ENCODE peak calls at places on chromosomes 4 and X, in seven cellular contexts. O is endothelial cell of umbilical vein, Q is prostate gland, J is spleen, A is stomach, V is HepG2, C is sigmoid colon. F is an unnamed sample. For H3K9me3, the result is how much of the 10 kb centered on the place peaks cover.

GRCh38 chr4:18815779-18816173 is 794.2 kb upstream of the LCORL start:
- DNase-seq in C (no peak), O (no peak), V (no peak), Q (no peak), A (no peak), J (no peak), F (no peak)

GRCh38 chrX:12989456-12989855 is 14.5 kb downstream of the TMSB4X start:
- DNase-seq in V (no peak), Q (no peak), J (no peak), A (no peak), C (no peak), O (no peak), F (no peak)

GRCh38 chrX:154761977-154762528 is 611 bp upstream of the DKC1 start:
- DNase-seq in Q (peak), J (peak), C (no peak), O (peak), V (no peak), A (no peak), F (no peak)

GRCh38 chr4:140083320-140083719 is 70.7 kb downstream of the MAML3 start:
- DNase-seq in J (no peak), Q (no peak), V (no peak), O (no peak), A (no peak), C (no peak), F (no peak)

GRCh38 chr4:38654273-38654672 is 9.7 kb upstream of the KLF3 start:
- DNase-seq in A (no peak), O (no peak), Q (no peak), C (no peak), J (no peak), V (no peak), F (peak)

GRCh38 chr4:48518143-48518542 is 28.1 kb downstream of the ZAR1 start:
- DNase-seq in C (no peak), V (no peak), J (no peak), A (no peak), O (no peak), Q (no peak), F (no peak)

GRCh38 chr4:83605744-83606172 is 69.8 kb downstream of the GPAT3 start:
- DNase-seq in J (no peak), O (no peak), Q (no peak), V (peak), A (no peak), C (no peak), F (no peak)

GRCh38 chrX:65667503-65668355 is at the start of gene MSN:
- DNase-seq in O (peak), V (no peak), J (peak), C (peak), A (peak), Q (peak), F (no peak)

GRCh38 chr4:139017861-139018260 is 2.3 kb downstream of the NOCT start:
- DNase-seq in O (no peak), J (no peak), Q (no peak), A (no peak), C (no peak), V (no peak), F (no peak)

GRCh38 chr4:16513876-16514275 is 287.6 kb upstream of the TAPT1 start:
- DNase-seq in C (no peak), J (no peak), A (no peak), V (no peak), Q (no peak), O (peak), F (no peak)

GRCh38 chr4:29948858-29949257 is 771.3 kb upstream of the PCDH7 start:
- DNase-seq in J (no peak), V (no peak), Q (no peak), A (no peak), O (no peak), C (no peak), F (no peak)

DNA sequence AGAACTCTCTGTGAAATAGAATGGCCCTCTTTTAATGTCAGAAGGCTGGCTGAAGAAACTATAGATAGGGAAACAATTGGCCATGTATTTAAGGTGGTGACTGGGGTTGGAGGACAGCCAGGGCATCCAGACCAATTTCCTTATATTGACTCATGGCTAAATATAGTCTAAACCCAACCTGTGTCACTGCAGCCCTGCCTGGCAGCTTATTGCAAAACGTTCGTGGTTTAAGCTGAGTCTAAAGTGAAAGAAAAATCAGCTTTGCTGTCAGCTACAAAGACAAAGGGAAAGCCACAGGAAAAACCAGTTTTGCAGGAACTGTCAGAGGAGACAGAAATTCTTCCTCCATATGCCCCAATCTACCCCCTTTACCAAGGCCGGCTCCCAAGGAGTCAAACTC is 902.8 kb upstream of the NDST4 start:
- DNase-seq in J (no peak), Q (peak), O (no peak), C (peak), A (peak), V (no peak), F (no peak)
- H3K9me3 ChIP-seq in J (under half), Q (under half), O (under half), C (under half), A (half or more), V (half or more), F (under half)

GRCh38 chrX:135973548-135974278 is at the start of gene MMGT1:
- DNase-seq in V (peak), O (peak), Q (peak), C (peak), J (peak), A (peak), F (peak)
- TF ChIP-seq POLR2AphosphoS5 in V (peak), O (peak), Q (peak), C (peak), J (peak), A (peak), F (peak)

GRCh38 chr4:99027304-99027703 is 31.8 kb downstream of the METAP1 start:
- DNase-seq in C (no peak), A (no peak), J (no peak), V (peak), Q (no peak), O (no peak), F (no peak)

GRCh38 chr4:99024481-99025275 is 29.2 kb downstream of the METAP1 start:
- DNase-seq in V (no peak), O (no peak), J (no peak), A (no peak), Q (peak), C (no peak), F (no peak)

GRCh38 chr4:99022566-99022965 is 27.0 kb downstream of the METAP1 start:
- DNase-seq in C (no peak), J (no peak), A (no peak), O (peak), Q (no peak), V (no peak), F (no peak)

GRCh38 chr4:99025506-99025905 is 30.0 kb downstream of the METAP1 start:
- DNase-seq in Q (no peak), J (no peak), C (no peak), V (no peak), A (no peak), O (no peak), F (no peak)

DNA sequence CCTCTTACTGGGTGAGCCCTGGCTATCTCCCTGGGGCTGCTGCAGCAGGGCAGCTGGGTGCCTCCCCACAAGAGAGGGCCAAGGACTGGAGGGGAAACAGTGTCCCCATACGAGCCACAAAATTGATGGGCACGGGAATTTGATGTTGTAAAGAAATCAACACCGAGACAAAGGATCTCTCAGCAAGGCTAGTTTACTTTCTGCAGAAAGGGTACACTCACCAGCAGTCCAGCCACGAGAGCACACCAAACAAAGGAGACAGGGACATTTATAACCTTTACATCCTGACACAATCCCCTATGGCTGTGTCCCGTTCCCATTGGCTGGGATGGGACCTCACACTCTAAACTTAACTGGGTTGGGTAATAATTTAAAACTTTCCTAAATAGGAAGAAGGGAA is 25.9 kb downstream of the METAP1 start:
- DNase-seq in V (no peak), O (no peak), A (no peak), Q (no peak), C (no peak), J (no peak), F (no peak)
- H3K9me3 ChIP-seq in V (under half), O (under half), A (under half), Q (under half), C (under half), J (under half), F (under half)

GRCh38 chr4:26441771-26442170 is 48.5 kb downstream of the CCKAR start:
- DNase-seq in J (no peak), A (no peak), Q (no peak), O (no peak), C (no peak), V (no peak), F (no peak)

DNA sequence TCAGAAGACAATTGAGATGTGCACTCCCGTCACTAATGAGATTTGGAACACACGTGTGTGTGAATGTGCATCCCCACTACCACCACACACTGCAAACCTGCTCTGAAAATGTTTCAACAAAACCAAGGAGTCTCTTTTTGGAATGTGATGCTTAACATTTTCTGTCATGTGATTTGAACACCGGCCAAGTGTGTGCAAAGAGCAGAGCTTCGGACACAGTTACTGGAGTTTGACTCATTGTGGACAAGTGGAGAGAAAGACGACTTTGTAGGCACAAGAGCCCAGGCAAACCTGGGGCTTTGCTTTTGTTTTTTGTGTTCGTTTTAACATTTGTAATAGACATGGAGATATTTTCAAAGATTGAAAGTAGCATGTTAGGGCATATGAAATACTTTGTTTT is 49.2 kb downstream of the CCKAR start:
- DNase-seq in C (no peak), V (peak), Q (no peak), A (no peak), O (no peak), J (no peak), F (no peak)
- TF ChIP-seq POLR2AphosphoS5 in C (no peak), V (no peak), Q (no peak), A (no peak), O (no peak), J (no peak), F (peak)

GRCh38 chrX:156002517-156002916 is 5.0 kb downstream of the IL9R start:
- DNase-seq in J (no peak), V (no peak), Q (no peak), C (no peak), A (no peak), O (no peak), F (peak)
- H3K9me3 ChIP-seq in J (under half), V (under half), Q (under half), C (under half), A (under half), O (under half), F (under half)

DNA sequence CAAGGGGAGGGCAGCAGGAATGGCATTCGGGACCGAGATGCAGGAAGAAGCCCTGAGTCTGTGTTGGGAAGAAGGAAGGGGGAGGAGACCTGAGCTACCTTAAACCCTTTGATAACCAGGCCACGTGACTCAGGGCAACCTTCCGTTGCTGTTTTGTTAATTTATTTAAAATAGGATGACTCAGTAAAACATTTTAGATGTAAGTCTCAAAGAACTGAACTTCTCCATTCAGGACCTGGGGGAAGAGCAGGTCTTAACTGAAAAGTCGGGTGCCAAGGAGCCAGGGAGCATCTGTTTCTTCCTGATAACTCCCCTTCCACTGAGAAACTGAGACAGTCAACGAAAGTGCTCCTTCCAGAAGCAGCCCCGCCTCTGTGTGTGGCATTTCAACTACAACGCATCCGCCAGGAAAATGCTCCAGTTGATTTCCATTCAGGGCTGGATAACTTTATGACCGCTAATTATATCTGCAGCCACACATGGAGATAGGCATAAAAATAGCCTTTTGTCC is 88.0 kb downstream of the IRF2 start:
- DNase-seq in Q (no peak), V (no peak), C (no peak), A (peak), O (no peak), J (no peak), F (no peak)
- TF ChIP-seq POLR2AphosphoS5 in Q (no peak), V (no peak), C (no peak), A (no peak), O (no peak), J (no peak), F (no peak)

GRCh38 chrX:153728951-153729631 is 4.4 kb downstream of the ABCD1 start:
- DNase-seq in J (peak), C (no peak), Q (no peak), A (no peak), V (no peak), O (no peak), F (no peak)

GRCh38 chrX:153726286-153727107 is 1.8 kb downstream of the ABCD1 start:
- DNase-seq in J (peak), C (peak), V (peak), O (peak), Q (no peak), A (peak), F (peak)

GRCh38 chrX:153725832-153726285 is 1.2 kb downstream of the ABCD1 start:
- DNase-seq in J (no peak), V (no peak), O (no peak), Q (no peak), A (no peak), C (no peak), F (no peak)

GRCh38 chrX:153727108-153727931 is 2.7 kb downstream of the ABCD1 start:
- DNase-seq in J (peak), A (peak), O (peak), V (peak), C (peak), Q (peak), F (no peak)

DNA sequence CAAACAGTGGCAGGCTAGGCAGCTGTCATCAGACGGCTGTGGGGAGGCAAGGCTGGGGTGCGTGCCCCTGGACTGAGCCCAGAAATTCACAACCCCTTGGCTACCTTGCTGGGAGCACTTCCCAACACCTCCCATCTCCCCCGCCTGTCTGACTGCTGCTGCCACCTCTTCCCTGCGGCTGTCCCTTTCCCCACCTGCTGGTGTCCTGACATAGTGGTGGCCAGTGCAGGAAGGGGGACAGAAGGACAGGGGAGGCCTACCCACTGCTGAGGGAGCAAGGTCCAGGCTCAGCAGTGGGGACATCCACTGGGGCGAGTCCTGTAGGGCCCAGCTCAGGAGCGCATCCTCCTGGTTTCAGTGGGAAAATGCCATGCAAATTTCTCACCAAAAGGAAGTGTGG is 3.4 kb downstream of the ABCD1 start:
- DNase-seq in J (peak), V (peak), Q (no peak), A (no peak), O (no peak), C (no peak), F (no peak)
- H3K9me3 ChIP-seq in J (under half), V (under half), Q (under half), A (under half), O (under half), C (under half), F (under half)

DNA sequence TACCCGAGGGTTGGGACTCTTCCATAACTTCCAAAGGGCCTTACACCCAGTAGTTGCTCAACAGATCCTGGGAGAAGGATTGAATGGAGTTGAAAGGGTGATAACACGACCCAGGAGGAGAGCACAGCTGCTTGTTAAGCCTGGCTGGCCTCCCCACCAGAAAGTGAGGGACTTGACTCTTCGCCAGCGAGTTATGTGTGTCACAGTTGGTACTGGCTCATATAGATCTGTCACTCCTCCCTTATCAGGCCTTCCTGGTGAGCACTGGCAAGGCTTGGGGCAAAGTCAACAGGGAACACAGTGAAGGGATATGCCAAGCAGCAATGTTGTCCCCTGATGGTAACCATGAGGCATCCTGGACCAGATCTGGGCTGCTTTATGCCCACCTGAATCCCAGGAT is 35.8 kb downstream of the APLN start:
- DNase-seq in Q (no peak), J (no peak), O (no peak), C (no peak), A (peak), V (no peak), F (no peak)
- TF ChIP-seq POLR2AphosphoS5 in Q (no peak), J (no peak), O (no peak), C (no peak), A (no peak), V (no peak), F (no peak)

GRCh38 chr4:110630621-110631402 is 7.9 kb upstream of the PITX2 start:
- DNase-seq in O (no peak), A (no peak), Q (no peak), V (no peak), J (no peak), C (no peak), F (no peak)

GRCh38 chr4:110631582-110632505 is 9.0 kb upstream of the PITX2 start:
- DNase-seq in O (peak), Q (peak), V (peak), C (peak), A (peak), J (peak), F (no peak)

GRCh38 chr4:110633358-110634319 is 10.8 kb upstream of the PITX2 start:
- DNase-seq in V (no peak), C (no peak), J (no peak), A (no peak), O (no peak), Q (no peak), F (no peak)

GRCh38 chr4:110634320-110635154 is 11.7 kb upstream of the PITX2 start:
- DNase-seq in C (no peak), V (no peak), J (no peak), O (no peak), Q (no peak), A (no peak), F (no peak)

DNA sequence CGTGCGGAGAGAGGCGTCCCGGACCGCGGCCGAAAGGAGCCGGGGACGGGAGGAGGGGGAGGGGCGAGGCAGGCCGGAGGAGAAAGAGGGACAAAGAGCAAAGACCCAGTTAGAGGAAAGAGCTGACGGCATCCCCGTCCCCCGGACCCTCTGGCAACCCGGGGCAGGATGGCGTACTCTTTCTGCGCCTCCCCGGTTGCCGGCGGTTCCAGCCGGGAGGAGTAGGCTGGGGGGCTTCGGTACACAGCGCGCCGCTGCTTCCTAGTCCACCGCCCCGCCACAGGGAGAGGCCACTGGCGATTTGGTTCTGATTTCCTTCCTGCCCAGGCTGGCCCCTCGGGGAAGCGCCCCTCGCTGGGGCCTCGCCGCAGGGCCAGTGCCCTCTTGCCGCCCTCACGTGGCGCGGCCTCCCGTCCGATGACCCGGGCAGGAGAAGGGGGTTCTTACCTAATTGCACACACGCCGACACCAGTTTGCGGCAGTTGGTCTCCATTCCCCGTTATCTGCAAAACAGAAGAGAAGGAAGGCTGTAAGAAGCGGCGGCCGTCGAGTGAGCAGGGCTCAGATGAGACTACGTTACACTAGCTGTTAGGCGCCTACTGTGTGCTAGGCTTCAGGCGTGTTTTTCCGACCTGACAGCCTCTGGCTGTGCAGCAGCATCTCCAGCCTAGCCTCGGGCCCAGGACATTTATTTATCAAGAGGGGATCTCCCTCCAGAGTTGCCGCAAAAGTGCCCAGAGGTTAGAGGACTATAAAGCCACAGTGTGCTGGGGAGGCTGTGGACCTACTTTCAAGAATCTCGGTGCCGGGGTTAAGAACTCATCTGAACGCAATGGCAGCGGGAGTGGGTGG is 9.9 kb upstream of the PITX2 start:
- DNase-seq in A (no peak), Q (no peak), C (no peak), V (no peak), O (no peak), J (peak), F (no peak)
- H3K9me3 ChIP-seq in A (under half), Q (under half), C (under half), V (under half), O (under half), J (under half), F (under half)

GRCh38 chrX:39859991-39860861 is 237.5 kb downstream of the BCOR start:
- DNase-seq in A (peak), J (no peak), C (peak), Q (no peak), V (no peak), O (peak), F (no peak)
- TF ChIP-seq POLR2AphosphoS5 in A (no peak), J (peak), C (no peak), Q (no peak), V (no peak), O (no peak), F (no peak)

F was measured in esophagus muscularis mucosa.